ENCODE peak calls at places on chromosome 5, in four cellular contexts. M, E, B and A are unnamed samples.

GRCh38 chr5:59354274-59354673 is 539.3 kb downstream of the PDE4D start:
- DNase-seq in E (no peak), B (no peak), M (no peak), A (no peak)

GRCh38 chr5:4518924-4519660 is 621.0 kb upstream of the ADAMTS16 start:
- DNase-seq in B (no peak), M (no peak), E (no peak), A (no peak)

GRCh38 chr5:131769337-131769736 is 27.5 kb downstream of the FNIP1 start:
- DNase-seq in B (no peak), M (no peak), E (peak), A (no peak)

GRCh38 chr5:171162602-171163001 is 146.4 kb upstream of the TLX3 start:
- DNase-seq in M (no peak), B (no peak), E (no peak), A (no peak)

GRCh38 chr5:133675376-133676154 is 63.2 kb upstream of the FSTL4 start:
- DNase-seq in M (no peak), B (no peak), E (no peak), A (no peak)

GRCh38 chr5:1130218-1130946 is 18.5 kb upstream of the SLC12A7 start:
- DNase-seq in B (no peak), M (no peak), E (no peak), A (no peak)

GRCh38 chr5:963673-964531 is 44.7 kb upstream of the NKD2 start:
- DNase-seq in B (no peak), M (no peak), E (peak), A (peak)

GRCh38 chr5:81749562-81750307 is 1.2 kb downstream of the SSBP2 start:
- DNase-seq in B (peak), M (no peak), E (peak), A (no peak)

GRCh38 chr5:80254767-80255424 is 952 bp downstream of the SERINC5 start:
- DNase-seq in B (no peak), E (peak), M (no peak), A (no peak)

GRCh38 chr5:135008556-135008955 is 25.5 kb downstream of the PITX1 start:
- DNase-seq in E (no peak), M (no peak), B (no peak), A (no peak)

GRCh38 chr5:116944171-116944570 is 369.5 kb upstream of the SEMA6A start:
- DNase-seq in B (no peak), M (peak), E (no peak), A (no peak)

GRCh38 chr5:93676707-93677106 is 64.7 kb downstream of the POU5F2 start:
- DNase-seq in B (no peak), M (no peak), E (peak), A (no peak)

GRCh38 chr5:140106805-140107311 is 7.1 kb upstream of the PURA start:
- DNase-seq in M (no peak), B (no peak), E (no peak), A (no peak)

GRCh38 chr5:142697356-142697807 is 11.5 kb upstream of the FGF1 start:
- DNase-seq in B (no peak), M (no peak), E (peak), A (no peak)

GRCh38 chr5:134003957-134004625 is 684 bp downstream of the VDAC1 start:
- DNase-seq in B (no peak), E (peak), M (no peak), A (no peak)

GRCh38 chr5:151182976-151183375 is 25.4 kb upstream of the ANXA6 start:
- DNase-seq in M (no peak), E (no peak), B (no peak), A (no peak)

GRCh38 chr5:132323202-132323601 is 29.0 kb downstream of the SLC22A4 start:
- DNase-seq in B (no peak), E (no peak), M (no peak), A (no peak)

GRCh38 chr5:150075806-150076205 is 10.5 kb downstream of the CSF1R start:
- DNase-seq in E (no peak), B (no peak), M (no peak), A (no peak)

GRCh38 chr5:63768221-63768620 is 194.0 kb downstream of the HTR1A start:
- DNase-seq in B (no peak), E (no peak), M (no peak), A (no peak)

GRCh38 chr5:39373797-39374196 is 9.5 kb upstream of the C9 start:
- DNase-seq in B (no peak), M (no peak), E (no peak), A (no peak)

GRCh38 chr5:75885321-75885720 is 168.1 kb upstream of the POC5 start:
- DNase-seq in B (no peak), M (no peak), E (no peak), A (no peak)

GRCh38 chr5:33074548-33074947 is 363.4 kb downstream of the NPR3 start:
- DNase-seq in E (peak), B (no peak), M (no peak), A (no peak)

GRCh38 chr5:34866989-34867471 is 28.1 kb downstream of the TTC23L start:
- DNase-seq in E (no peak), M (no peak), B (no peak), A (no peak)

GRCh38 chr5:116554764-116555163 is 19.9 kb downstream of the SEMA6A start:
- DNase-seq in B (no peak), M (no peak), E (no peak), A (no peak)

GRCh38 chr5:69512740-69513260 is 20.2 kb downstream of the OCLN start:
- DNase-seq in E (peak), M (no peak), B (no peak), A (peak)

GRCh38 chr5:153537225-153537624 is 46.8 kb downstream of the GRIA1 start:
- DNase-seq in M (no peak), B (no peak), E (no peak), A (no peak)

GRCh38 chr5:148833122-148833521 is 6.7 kb downstream of the ADRB2 start:
- DNase-seq in B (no peak), M (no peak), E (no peak), A (no peak)

GRCh38 chr5:148125641-148126040 is 42.7 kb upstream of the SPINK14 start:
- DNase-seq in B (no peak), M (no peak), E (peak), A (no peak)

GRCh38 chr5:134053840-134054338 is 49.1 kb upstream of the VDAC1 start:
- DNase-seq in B (no peak), E (no peak), M (peak), A (no peak)

GRCh38 chr5:125874057-125874456 is 549.2 kb upstream of the GRAMD2B start:
- DNase-seq in B (no peak), E (no peak), M (peak), A (no peak)

GRCh38 chr5:1966461-1966860 is 83.7 kb upstream of the IRX4 start:
- DNase-seq in M (no peak), B (no peak), E (no peak), A (no peak)

GRCh38 chr5:910769-911160 is 18.1 kb downstream of the TRIP13 start:
- DNase-seq in E (no peak), B (no peak), M (no peak), A (no peak)

GRCh38 chr5:77180167-77181081 is 30.1 kb upstream of the PDE8B start:
- DNase-seq in E (peak), M (peak), B (no peak), A (no peak)

GRCh38 chr5:81265101-81265500 is 32.0 kb downstream of the CKMT2 start:
- DNase-seq in M (no peak), E (peak), B (no peak), A (no peak)